ENCODE peak calls at places on chromosomes 6 and 20, in eight cellular contexts. One of them, this sample, is unnamed.

GRCh38 chr6:27178001-27178730 is 69.3 kb upstream of the PRSS16 start:
- DNase-seq in K562: no peak
- DNase-seq in GM12878: peak; percentile 61
- DNase-seq in Peyer's patch: peak; percentile 52
- DNase-seq in effector memory CD4-positive, alpha-beta T cell: peak; percentile 60
- DNase-seq in left ventricle myocardium inferior: peak; percentile 51
- DNase-seq in brain microvascular endothelial cell: peak; percentile 91
- DNase-seq in heart left ventricle: peak; percentile 67
- DNase-seq in this sample: peak; percentile 69

GRCh38 chr20:24673678-24674570 is 204.5 kb downstream of the SYNDIG1 start:
- DNase-seq in K562: no peak
- DNase-seq in GM12878: no peak
- DNase-seq in Peyer's patch: no peak
- DNase-seq in effector memory CD4-positive, alpha-beta T cell: no peak
- DNase-seq in left ventricle myocardium inferior: no peak
- DNase-seq in brain microvascular endothelial cell: peak; percentile 25
- DNase-seq in heart left ventricle: no peak
- DNase-seq in this sample: no peak

GRCh38 chr6:31113861-31114539 is 600 bp upstream of the PSORS1C1 start:
- DNase-seq in K562: no peak
- DNase-seq in GM12878: no peak
- DNase-seq in Peyer's patch: no peak
- DNase-seq in effector memory CD4-positive, alpha-beta T cell: no peak
- DNase-seq in left ventricle myocardium inferior: no peak
- DNase-seq in brain microvascular endothelial cell: no peak
- DNase-seq in heart left ventricle: no peak
- DNase-seq in this sample: no peak

GRCh38 chr6:47153066-47153755 is 111.1 kb upstream of the ADGRF1 start:
- DNase-seq in K562: no peak
- DNase-seq in GM12878: no peak
- DNase-seq in Peyer's patch: no peak
- DNase-seq in effector memory CD4-positive, alpha-beta T cell: no peak
- DNase-seq in left ventricle myocardium inferior: no peak
- DNase-seq in brain microvascular endothelial cell: peak; percentile 30
- DNase-seq in heart left ventricle: no peak
- DNase-seq in this sample: no peak

GRCh38 chr6:41781302-41781711 is 725 bp downstream of the PRICKLE4 start:
- DNase-seq in K562: no peak
- DNase-seq in GM12878: no peak
- DNase-seq in Peyer's patch: no peak
- DNase-seq in effector memory CD4-positive, alpha-beta T cell: no peak
- DNase-seq in left ventricle myocardium inferior: peak; percentile 36
- DNase-seq in brain microvascular endothelial cell: no peak
- DNase-seq in heart left ventricle: peak; percentile 57
- DNase-seq in this sample: peak; percentile 71

GRCh38 chr6:4049246-4049645 is 29.7 kb downstream of the FAM217A start:
- DNase-seq in K562: no peak
- DNase-seq in GM12878: no peak
- DNase-seq in Peyer's patch: no peak
- DNase-seq in effector memory CD4-positive, alpha-beta T cell: no peak
- DNase-seq in left ventricle myocardium inferior: no peak
- DNase-seq in brain microvascular endothelial cell: no peak
- DNase-seq in heart left ventricle: no peak
- DNase-seq in this sample: no peak

GRCh38 chr6:57324538-57324937 is 7.1 kb downstream of the PRIM2 start:
- DNase-seq in K562: peak; percentile 15
- DNase-seq in GM12878: no peak
- DNase-seq in Peyer's patch: no peak
- DNase-seq in effector memory CD4-positive, alpha-beta T cell: no peak
- DNase-seq in left ventricle myocardium inferior: no peak
- DNase-seq in brain microvascular endothelial cell: no peak
- DNase-seq in heart left ventricle: no peak
- DNase-seq in this sample: no peak

GRCh38 chr6:42104095-42104806 is 38.2 kb downstream of the C6orf132 start:
- DNase-seq in K562: peak; percentile 93
- DNase-seq in GM12878: peak; percentile 15
- DNase-seq in Peyer's patch: peak; percentile 60
- DNase-seq in effector memory CD4-positive, alpha-beta T cell: peak; percentile 33
- DNase-seq in left ventricle myocardium inferior: peak; percentile 75
- DNase-seq in brain microvascular endothelial cell: peak; percentile 32
- DNase-seq in heart left ventricle: peak; percentile 80
- DNase-seq in this sample: peak; percentile 88

GRCh38 chr6:133340557-133340956 is 99.4 kb downstream of the EYA4 start:
- DNase-seq in K562: no peak
- DNase-seq in GM12878: no peak
- DNase-seq in Peyer's patch: no peak
- DNase-seq in effector memory CD4-positive, alpha-beta T cell: no peak
- DNase-seq in left ventricle myocardium inferior: no peak
- DNase-seq in brain microvascular endothelial cell: peak; percentile 72
- DNase-seq in heart left ventricle: no peak
- DNase-seq in this sample: no peak

GRCh38 chr20:49543858-49544437 is 24.0 kb downstream of the PTGIS start:
- DNase-seq in K562: no peak
- DNase-seq in GM12878: no peak
- DNase-seq in Peyer's patch: no peak
- DNase-seq in effector memory CD4-positive, alpha-beta T cell: no peak
- DNase-seq in left ventricle myocardium inferior: no peak
- DNase-seq in brain microvascular endothelial cell: no peak
- DNase-seq in heart left ventricle: no peak
- DNase-seq in this sample: no peak

GRCh38 chr20:3706774-3707507 is 5.5 kb downstream of the SIGLEC1 start:
- DNase-seq in K562: no peak
- DNase-seq in GM12878: no peak
- DNase-seq in Peyer's patch: no peak
- DNase-seq in effector memory CD4-positive, alpha-beta T cell: no peak
- DNase-seq in left ventricle myocardium inferior: no peak
- DNase-seq in brain microvascular endothelial cell: peak; percentile 10
- DNase-seq in heart left ventricle: peak; percentile 55
- DNase-seq in this sample: no peak

GRCh38 chr20:10741060-10741459 is 67.3 kb upstream of the JAG1 start:
- DNase-seq in K562: no peak
- DNase-seq in GM12878: no peak
- DNase-seq in Peyer's patch: no peak
- DNase-seq in effector memory CD4-positive, alpha-beta T cell: no peak
- DNase-seq in left ventricle myocardium inferior: peak; percentile 20
- DNase-seq in brain microvascular endothelial cell: no peak
- DNase-seq in heart left ventricle: no peak
- DNase-seq in this sample: no peak

GRCh38 chr20:53524589-53525311 is 68.9 kb downstream of the ZNF217 start:
- DNase-seq in K562: no peak
- DNase-seq in GM12878: no peak
- DNase-seq in Peyer's patch: no peak
- DNase-seq in effector memory CD4-positive, alpha-beta T cell: no peak
- DNase-seq in left ventricle myocardium inferior: no peak
- DNase-seq in brain microvascular endothelial cell: no peak
- DNase-seq in heart left ventricle: no peak
- DNase-seq in this sample: no peak

GRCh38 chr6:155388546-155388945 is 67.1 kb downstream of the NOX3 start:
- DNase-seq in K562: no peak
- DNase-seq in GM12878: no peak
- DNase-seq in Peyer's patch: no peak
- DNase-seq in effector memory CD4-positive, alpha-beta T cell: no peak
- DNase-seq in left ventricle myocardium inferior: no peak
- DNase-seq in brain microvascular endothelial cell: no peak
- DNase-seq in heart left ventricle: no peak
- DNase-seq in this sample: no peak

GRCh38 chr6:123745877-123746276 is 57.8 kb upstream of the NKAIN2 start:
- DNase-seq in K562: no peak
- DNase-seq in GM12878: no peak
- DNase-seq in Peyer's patch: no peak
- DNase-seq in effector memory CD4-positive, alpha-beta T cell: no peak
- DNase-seq in left ventricle myocardium inferior: no peak
- DNase-seq in brain microvascular endothelial cell: peak; percentile 56
- DNase-seq in heart left ventricle: no peak
- DNase-seq in this sample: no peak

GRCh38 chr6:140980265-140980887 is 1152.3 kb upstream of the GJE1 start:
- DNase-seq in K562: no peak
- DNase-seq in GM12878: no peak
- DNase-seq in Peyer's patch: no peak
- DNase-seq in effector memory CD4-positive, alpha-beta T cell: no peak
- DNase-seq in left ventricle myocardium inferior: no peak
- DNase-seq in brain microvascular endothelial cell: peak; percentile 27
- DNase-seq in heart left ventricle: no peak
- DNase-seq in this sample: no peak

GRCh38 chr20:17910828-17911294 is 57.7 kb downstream of the SNX5 start:
- DNase-seq in K562: peak; percentile 20
- DNase-seq in GM12878: no peak
- DNase-seq in Peyer's patch: no peak
- DNase-seq in effector memory CD4-positive, alpha-beta T cell: no peak
- DNase-seq in left ventricle myocardium inferior: peak; percentile 27
- DNase-seq in brain microvascular endothelial cell: peak; percentile 89
- DNase-seq in heart left ventricle: peak; percentile 61
- DNase-seq in this sample: peak; percentile 40

GRCh38 chr20:14407336-14407735 is 69.9 kb upstream of the FLRT3 start:
- DNase-seq in K562: no peak
- DNase-seq in GM12878: no peak
- DNase-seq in Peyer's patch: no peak
- DNase-seq in effector memory CD4-positive, alpha-beta T cell: no peak
- DNase-seq in left ventricle myocardium inferior: no peak
- DNase-seq in brain microvascular endothelial cell: no peak
- DNase-seq in heart left ventricle: no peak
- DNase-seq in this sample: no peak
- H3K4me3 ChIP-seq in K562: no peak overlapping the region
- H3K4me3 ChIP-seq in GM12878: no peak overlapping the region
- H3K4me3 ChIP-seq in Peyer's patch: no peak overlapping the region
- H3K4me3 ChIP-seq in effector memory CD4-positive, alpha-beta T cell: no peak overlapping the region
- H3K4me3 ChIP-seq in left ventricle myocardium inferior: no peak overlapping the region
- H3K4me3 ChIP-seq in brain microvascular endothelial cell: no peak overlapping the region
- H3K4me3 ChIP-seq in heart left ventricle: no peak overlapping the region
- H3K4me3 ChIP-seq in this sample: no peak overlapping the region

GRCh38 chr6:108578166-108578565 is 17.4 kb downstream of the FOXO3 start:
- DNase-seq in K562: no peak
- DNase-seq in GM12878: no peak
- DNase-seq in Peyer's patch: no peak
- DNase-seq in effector memory CD4-positive, alpha-beta T cell: no peak
- DNase-seq in left ventricle myocardium inferior: no peak
- DNase-seq in brain microvascular endothelial cell: no peak
- DNase-seq in heart left ventricle: no peak
- DNase-seq in this sample: no peak
- H3K27ac ChIP-seq in K562: no peak overlapping the region
- H3K27ac ChIP-seq in GM12878: no peak overlapping the region
- H3K27ac ChIP-seq in Peyer's patch: peak overlapping the region; percentile 23
- H3K27ac ChIP-seq in effector memory CD4-positive, alpha-beta T cell: no peak overlapping the region
- H3K27ac ChIP-seq in left ventricle myocardium inferior: peak overlapping the region; percentile 77
- H3K27ac ChIP-seq in brain microvascular endothelial cell: peak overlapping the region; percentile 43
- H3K27ac ChIP-seq in heart left ventricle: peak overlapping the region; percentile 68
- H3K27ac ChIP-seq in this sample: peak overlapping the region; percentile 70

DNA sequence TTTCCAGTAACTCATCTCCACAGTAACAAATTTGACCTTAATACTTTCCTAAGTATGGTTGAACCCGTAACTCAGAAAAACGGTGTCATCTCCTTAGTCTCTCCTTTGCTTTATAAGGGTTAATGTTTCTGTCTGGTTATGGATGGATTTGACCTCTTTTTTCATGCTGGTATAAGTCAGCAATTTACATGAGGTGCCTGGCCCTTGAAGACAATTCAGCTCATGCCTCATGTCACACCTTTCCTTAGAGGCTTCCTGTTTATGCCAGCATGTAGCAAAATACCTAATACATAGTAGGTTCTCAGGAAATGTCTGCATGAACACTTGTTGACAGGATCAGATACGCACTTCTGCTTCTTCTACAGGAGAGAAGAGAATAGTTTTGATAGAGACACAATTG is 37.7 kb upstream of the C20orf144 start:
- DNase-seq in K562: no peak
- DNase-seq in GM12878: no peak
- DNase-seq in Peyer's patch: no peak
- DNase-seq in effector memory CD4-positive, alpha-beta T cell: no peak
- DNase-seq in left ventricle myocardium inferior: no peak
- DNase-seq in brain microvascular endothelial cell: no peak
- DNase-seq in heart left ventricle: no peak
- DNase-seq in this sample: no peak
- H3K36me3 ChIP-seq in K562: peaks cover 32% of the 10 kb centered on the region
- H3K36me3 ChIP-seq in GM12878: peaks cover 3% of the 10 kb centered on the region
- H3K36me3 ChIP-seq in Peyer's patch: peaks cover 75% of the 10 kb centered on the region
- H3K36me3 ChIP-seq in effector memory CD4-positive, alpha-beta T cell: peaks cover 14% of the 10 kb centered on the region
- H3K36me3 ChIP-seq in left ventricle myocardium inferior: peaks cover 64% of the 10 kb centered on the region
- H3K36me3 ChIP-seq in brain microvascular endothelial cell: peaks cover 5% of the 10 kb centered on the region
- H3K36me3 ChIP-seq in heart left ventricle: peaks cover 14% of the 10 kb centered on the region
- H3K36me3 ChIP-seq in this sample: peaks cover 20% of the 10 kb centered on the region

GRCh38 chr20:63459070-63459380 is 13.4 kb downstream of the KCNQ2 start:
- DNase-seq in K562: no peak
- DNase-seq in GM12878: no peak
- DNase-seq in Peyer's patch: no peak
- DNase-seq in effector memory CD4-positive, alpha-beta T cell: no peak
- DNase-seq in left ventricle myocardium inferior: no peak
- DNase-seq in brain microvascular endothelial cell: no peak
- DNase-seq in heart left ventricle: no peak
- DNase-seq in this sample: no peak

GRCh38 chr20:63456429-63457284 is 15.8 kb downstream of the KCNQ2 start:
- DNase-seq in K562: no peak
- DNase-seq in GM12878: no peak
- DNase-seq in Peyer's patch: no peak
- DNase-seq in effector memory CD4-positive, alpha-beta T cell: no peak
- DNase-seq in left ventricle myocardium inferior: peak; percentile 70
- DNase-seq in brain microvascular endothelial cell: no peak
- DNase-seq in heart left ventricle: peak; percentile 82
- DNase-seq in this sample: no peak

GRCh38 chr20:63455568-63455859 is 16.9 kb downstream of the KCNQ2 start:
- DNase-seq in K562: no peak
- DNase-seq in GM12878: no peak
- DNase-seq in Peyer's patch: no peak
- DNase-seq in effector memory CD4-positive, alpha-beta T cell: no peak
- DNase-seq in left ventricle myocardium inferior: no peak
- DNase-seq in brain microvascular endothelial cell: no peak
- DNase-seq in heart left ventricle: no peak
- DNase-seq in this sample: no peak

GRCh38 chr20:63457737-63458136 is 14.7 kb downstream of the KCNQ2 start:
- DNase-seq in K562: no peak
- DNase-seq in GM12878: no peak
- DNase-seq in Peyer's patch: no peak
- DNase-seq in effector memory CD4-positive, alpha-beta T cell: no peak
- DNase-seq in left ventricle myocardium inferior: peak; percentile 55
- DNase-seq in brain microvascular endothelial cell: peak; percentile 6
- DNase-seq in heart left ventricle: peak; percentile 75
- DNase-seq in this sample: no peak

DNA sequence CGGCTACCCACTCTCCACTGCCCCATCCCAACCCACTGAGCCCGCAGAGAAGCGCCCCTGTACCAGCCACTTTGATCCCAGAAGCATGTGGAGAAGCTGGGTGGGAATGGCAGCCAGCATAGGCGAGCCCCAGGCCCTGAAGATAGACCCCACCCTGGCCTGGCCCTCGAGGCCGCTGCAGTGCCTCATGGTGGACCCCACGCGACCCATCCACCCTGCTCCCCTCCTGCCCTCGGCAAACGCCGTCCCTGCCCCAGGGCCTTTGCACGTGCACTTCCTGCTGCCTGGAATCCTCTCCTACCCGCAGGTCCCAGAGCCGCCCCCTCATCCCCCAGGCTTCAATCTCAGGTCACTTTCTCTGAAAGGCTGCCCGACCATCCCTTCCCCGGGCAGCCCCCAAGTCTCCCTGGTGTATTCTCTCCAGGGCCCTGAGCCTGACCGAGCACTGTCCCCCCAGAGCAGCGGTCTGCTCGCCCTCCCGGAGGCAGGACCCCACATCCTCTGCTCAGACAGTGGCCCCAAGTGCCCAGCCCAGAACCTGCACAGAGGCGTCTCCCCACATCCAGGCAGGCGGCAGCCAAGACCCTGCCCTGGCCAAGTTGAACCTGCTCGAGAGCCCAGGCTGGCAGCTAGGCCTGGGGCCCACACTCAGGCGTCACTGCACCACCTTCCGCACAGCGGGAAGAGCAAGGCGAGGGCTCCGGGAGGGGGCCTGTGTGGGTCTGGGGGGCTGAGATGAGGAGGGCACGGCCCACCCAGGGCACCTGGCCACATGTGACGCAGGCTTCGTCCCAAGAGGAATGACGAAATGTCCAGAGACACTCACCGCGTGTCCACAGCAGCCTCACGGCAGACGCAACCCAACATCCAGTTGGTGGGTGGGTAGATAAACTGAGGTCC is 14.0 kb downstream of the KCNQ2 start:
- DNase-seq in K562: no peak
- DNase-seq in GM12878: no peak
- DNase-seq in Peyer's patch: no peak
- DNase-seq in effector memory CD4-positive, alpha-beta T cell: no peak
- DNase-seq in left ventricle myocardium inferior: no peak
- DNase-seq in brain microvascular endothelial cell: no peak
- DNase-seq in heart left ventricle: no peak
- DNase-seq in this sample: no peak
- H3K4me3 ChIP-seq in K562: no peak overlapping the region
- H3K4me3 ChIP-seq in GM12878: no peak overlapping the region
- H3K4me3 ChIP-seq in Peyer's patch: no peak overlapping the region
- H3K4me3 ChIP-seq in effector memory CD4-positive, alpha-beta T cell: no peak overlapping the region
- H3K4me3 ChIP-seq in left ventricle myocardium inferior: no peak overlapping the region
- H3K4me3 ChIP-seq in brain microvascular endothelial cell: no peak overlapping the region
- H3K4me3 ChIP-seq in heart left ventricle: no peak overlapping the region
- H3K4me3 ChIP-seq in this sample: no peak overlapping the region